ENCODE peak calls at places on chromosomes 4 and X, in seven cellular contexts. One of them, this sample, is unnamed.

GRCh38 chr4:146338512-146338911 is 124.2 kb downstream of the REELD1 start:
- DNase-seq in M059J: peak
- DNase-seq in colonic mucosa: no peak
- DNase-seq in adipocyte: no peak
- DNase-seq in Kasumi-1: no peak
- DNase-seq in T follicular helper cell: no peak
- DNase-seq in lower lobe of right lung: no peak
- DNase-seq in this sample: no peak

GRCh38 chr4:98657531-98658286 is 702 bp downstream of the TSPAN5 start:
- DNase-seq in adipocyte: peak
- DNase-seq in Kasumi-1: peak
- DNase-seq in M059J: peak
- DNase-seq in colonic mucosa: peak
- DNase-seq in T follicular helper cell: no peak
- DNase-seq in lower lobe of right lung: no peak
- DNase-seq in this sample: no peak

GRCh38 chr4:174284181-174284886 is 623 bp downstream of the CEP44 start:
- DNase-seq in adipocyte: peak
- DNase-seq in Kasumi-1: peak
- DNase-seq in colonic mucosa: peak
- DNase-seq in lower lobe of right lung: no peak
- DNase-seq in M059J: peak
- DNase-seq in T follicular helper cell: no peak
- DNase-seq in this sample: no peak

GRCh38 chr4:20839957-20840356 is 139.7 kb downstream of the PACRGL start:
- DNase-seq in M059J: peak
- DNase-seq in colonic mucosa: no peak
- DNase-seq in adipocyte: no peak
- DNase-seq in Kasumi-1: no peak
- DNase-seq in T follicular helper cell: no peak
- DNase-seq in lower lobe of right lung: no peak
- DNase-seq in this sample: no peak

GRCh38 chr4:150140774-150141400 is 62.6 kb downstream of the DCLK2 start:
- DNase-seq in lower lobe of right lung: no peak
- DNase-seq in T follicular helper cell: no peak
- DNase-seq in M059J: peak
- DNase-seq in Kasumi-1: no peak
- DNase-seq in colonic mucosa: no peak
- DNase-seq in adipocyte: peak
- DNase-seq in this sample: no peak

GRCh38 chr4:4541040-4541631 is 712 bp downstream of the STX18 start:
- DNase-seq in M059J: peak
- DNase-seq in T follicular helper cell: no peak
- DNase-seq in Kasumi-1: peak
- DNase-seq in adipocyte: peak
- DNase-seq in colonic mucosa: peak
- DNase-seq in lower lobe of right lung: peak
- DNase-seq in this sample: no peak

GRCh38 chr4:182897601-182898478 is 19.3 kb downstream of the DCTD start:
- DNase-seq in lower lobe of right lung: peak
- DNase-seq in T follicular helper cell: no peak
- DNase-seq in colonic mucosa: no peak
- DNase-seq in M059J: no peak
- DNase-seq in adipocyte: no peak
- DNase-seq in Kasumi-1: no peak
- DNase-seq in this sample: no peak

GRCh38 chr4:150181536-150181935 is 103.3 kb downstream of the DCLK2 start:
- DNase-seq in adipocyte: no peak
- DNase-seq in T follicular helper cell: no peak
- DNase-seq in Kasumi-1: peak
- DNase-seq in colonic mucosa: no peak
- DNase-seq in lower lobe of right lung: no peak
- DNase-seq in M059J: peak
- DNase-seq in this sample: no peak

GRCh38 chr4:83552085-83552484 is 16.2 kb downstream of the GPAT3 start:
- DNase-seq in adipocyte: peak
- DNase-seq in colonic mucosa: no peak
- DNase-seq in lower lobe of right lung: no peak
- DNase-seq in Kasumi-1: no peak
- DNase-seq in T follicular helper cell: no peak
- DNase-seq in M059J: peak
- DNase-seq in this sample: no peak

GRCh38 chr4:186820371-186820990 is 96.8 kb upstream of the FAT1 start:
- DNase-seq in colonic mucosa: peak
- DNase-seq in T follicular helper cell: no peak
- DNase-seq in Kasumi-1: no peak
- DNase-seq in adipocyte: peak
- DNase-seq in M059J: peak
- DNase-seq in lower lobe of right lung: peak
- DNase-seq in this sample: no peak

GRCh38 chr4:86717651-86718050 is 123.5 kb downstream of the PTPN13 start:
- DNase-seq in Kasumi-1: no peak
- DNase-seq in M059J: no peak
- DNase-seq in T follicular helper cell: no peak
- DNase-seq in colonic mucosa: no peak
- DNase-seq in adipocyte: no peak
- DNase-seq in lower lobe of right lung: no peak
- DNase-seq in this sample: no peak

GRCh38 chrX:107736781-107737531 is 38.6 kb downstream of the TSC22D3 start:
- DNase-seq in M059J: peak
- DNase-seq in T follicular helper cell: no peak
- DNase-seq in colonic mucosa: no peak
- DNase-seq in adipocyte: no peak
- DNase-seq in lower lobe of right lung: no peak
- DNase-seq in Kasumi-1: no peak
- DNase-seq in this sample: no peak

GRCh38 chr4:1523506-1523905 is 117.3 kb upstream of the NKX1-1 start:
- DNase-seq in Kasumi-1: no peak
- DNase-seq in T follicular helper cell: no peak
- DNase-seq in lower lobe of right lung: peak
- DNase-seq in adipocyte: no peak
- DNase-seq in colonic mucosa: no peak
- DNase-seq in M059J: no peak
- DNase-seq in this sample: no peak

GRCh38 chrX:40931921-40932320 is 153.3 kb upstream of the USP9X start:
- DNase-seq in lower lobe of right lung: no peak
- DNase-seq in Kasumi-1: no peak
- DNase-seq in adipocyte: no peak
- DNase-seq in M059J: peak
- DNase-seq in colonic mucosa: no peak
- DNase-seq in T follicular helper cell: no peak
- DNase-seq in this sample: no peak

GRCh38 chrX:118976599-118977340 is 2.4 kb downstream of the LONRF3 start:
- DNase-seq in M059J: peak
- DNase-seq in adipocyte: peak
- DNase-seq in colonic mucosa: peak
- DNase-seq in Kasumi-1: peak
- DNase-seq in T follicular helper cell: no peak
- DNase-seq in lower lobe of right lung: peak
- DNase-seq in this sample: no peak

GRCh38 chr4:52799813-52800212 is 48.6 kb upstream of the ERVMER34-1 start:
- DNase-seq in T follicular helper cell: no peak
- DNase-seq in lower lobe of right lung: no peak
- DNase-seq in M059J: no peak
- DNase-seq in adipocyte: no peak
- DNase-seq in Kasumi-1: no peak
- DNase-seq in colonic mucosa: no peak
- DNase-seq in this sample: no peak

GRCh38 chrX:42248226-42248625 is 324.9 kb upstream of the CASK start:
- DNase-seq in adipocyte: peak
- DNase-seq in colonic mucosa: no peak
- DNase-seq in lower lobe of right lung: no peak
- DNase-seq in T follicular helper cell: no peak
- DNase-seq in Kasumi-1: no peak
- DNase-seq in M059J: peak
- DNase-seq in this sample: no peak

GRCh38 chr4:40182041-40182440 is 14.8 kb upstream of the RHOH start:
- DNase-seq in T follicular helper cell: no peak
- DNase-seq in Kasumi-1: no peak
- DNase-seq in colonic mucosa: peak
- DNase-seq in lower lobe of right lung: no peak
- DNase-seq in M059J: no peak
- DNase-seq in adipocyte: no peak
- DNase-seq in this sample: no peak

GRCh38 chr4:37812713-37813112 is 13.8 kb upstream of the PGM2 start:
- DNase-seq in M059J: peak
- DNase-seq in colonic mucosa: no peak
- DNase-seq in Kasumi-1: no peak
- DNase-seq in T follicular helper cell: no peak
- DNase-seq in lower lobe of right lung: no peak
- DNase-seq in adipocyte: peak
- DNase-seq in this sample: no peak

GRCh38 chr4:22593933-22594332 is 78.1 kb upstream of the ADGRA3 start:
- DNase-seq in Kasumi-1: no peak
- DNase-seq in lower lobe of right lung: no peak
- DNase-seq in adipocyte: no peak
- DNase-seq in colonic mucosa: no peak
- DNase-seq in T follicular helper cell: no peak
- DNase-seq in M059J: no peak
- DNase-seq in this sample: no peak

GRCh38 chr4:5979981-5980380 is 38.2 kb downstream of the C4orf50 start:
- DNase-seq in M059J: peak
- DNase-seq in T follicular helper cell: no peak
- DNase-seq in Kasumi-1: peak
- DNase-seq in lower lobe of right lung: no peak
- DNase-seq in colonic mucosa: no peak
- DNase-seq in adipocyte: peak
- DNase-seq in this sample: no peak

GRCh38 chr4:87005369-87005689 is 70.5 kb downstream of the AFF1 start:
- DNase-seq in Kasumi-1: peak
- DNase-seq in colonic mucosa: no peak
- DNase-seq in M059J: peak
- DNase-seq in lower lobe of right lung: no peak
- DNase-seq in adipocyte: no peak
- DNase-seq in T follicular helper cell: no peak
- DNase-seq in this sample: no peak

GRCh38 chr4:143626134-143626859 is 74.2 kb downstream of the FREM3 start:
- DNase-seq in adipocyte: peak
- DNase-seq in T follicular helper cell: no peak
- DNase-seq in colonic mucosa: peak
- DNase-seq in lower lobe of right lung: peak
- DNase-seq in M059J: no peak
- DNase-seq in Kasumi-1: no peak
- DNase-seq in this sample: peak

GRCh38 chr4:187480146-187481145 is 515.1 kb upstream of the ZFP42 start:
- DNase-seq in T follicular helper cell: no peak
- DNase-seq in colonic mucosa: no peak
- DNase-seq in lower lobe of right lung: no peak
- DNase-seq in M059J: peak
- DNase-seq in adipocyte: peak
- DNase-seq in Kasumi-1: no peak
- DNase-seq in this sample: peak

GRCh38 chrX:106897259-106897658 is 5.9 kb downstream of the RIPPLY1 start:
- DNase-seq in lower lobe of right lung: no peak
- DNase-seq in colonic mucosa: no peak
- DNase-seq in adipocyte: no peak
- DNase-seq in M059J: peak
- DNase-seq in Kasumi-1: no peak
- DNase-seq in T follicular helper cell: no peak
- DNase-seq in this sample: no peak

GRCh38 chrX:70289793-70290770 is at the start of the genes KIF4A and PDZD11:
- DNase-seq in M059J: peak
- DNase-seq in colonic mucosa: peak
- DNase-seq in Kasumi-1: peak
- DNase-seq in adipocyte: peak
- DNase-seq in lower lobe of right lung: peak
- DNase-seq in T follicular helper cell: peak
- DNase-seq in this sample: peak

GRCh38 chr4:189364032-189364449 is 576.6 kb upstream of the FRG1 start:
- DNase-seq in T follicular helper cell: no peak
- DNase-seq in lower lobe of right lung: no peak
- DNase-seq in M059J: no peak
- DNase-seq in Kasumi-1: no peak
- DNase-seq in colonic mucosa: no peak
- DNase-seq in adipocyte: no peak
- DNase-seq in this sample: no peak

GRCh38 chr4:110514889-110515479 is 39.0 kb downstream of the ENPEP start:
- DNase-seq in colonic mucosa: no peak
- DNase-seq in lower lobe of right lung: no peak
- DNase-seq in T follicular helper cell: no peak
- DNase-seq in adipocyte: peak
- DNase-seq in M059J: peak
- DNase-seq in Kasumi-1: peak
- DNase-seq in this sample: no peak

GRCh38 chr4:85166318-85166717 is 199.8 kb upstream of the WDFY3 start:
- DNase-seq in adipocyte: no peak
- DNase-seq in T follicular helper cell: no peak
- DNase-seq in M059J: peak
- DNase-seq in lower lobe of right lung: no peak
- DNase-seq in colonic mucosa: peak
- DNase-seq in Kasumi-1: no peak
- DNase-seq in this sample: no peak

GRCh38 chr4:17203767-17204166 is 305.3 kb upstream of the LDB2 start:
- DNase-seq in M059J: no peak
- DNase-seq in lower lobe of right lung: no peak
- DNase-seq in T follicular helper cell: no peak
- DNase-seq in Kasumi-1: no peak
- DNase-seq in colonic mucosa: no peak
- DNase-seq in adipocyte: no peak
- DNase-seq in this sample: no peak

This sample was measured in LNCaP clone FGC.